ENCODE peak calls at places on chromosome 9, in six cellular contexts. N, J, V, I, M and E are unnamed samples.

GRCh38 chr9:15370496-15371464 is 51.9 kb upstream of the SNAPC3 start:
- DNase-seq in N (peak; percentile 2), J (no peak), V (no peak), I (no peak), M (peak; percentile 40), E (no peak)

GRCh38 chr9:121271368-121272351 is 3.7 kb downstream of the GSN start:
- DNase-seq in N (peak; percentile 84), J (no peak), V (no peak), I (peak; percentile 73), M (peak; percentile 68), E (no peak)

GRCh38 chr9:21060919-21061561 is 16.7 kb downstream of the IFNB1 start:
- DNase-seq in N (peak; percentile 73), J (no peak), V (no peak), I (peak; percentile 14), M (no peak), E (no peak)

GRCh38 chr9:89874351-89875321 is 269.8 kb downstream of the GADD45G start:
- DNase-seq in N (no peak), J (no peak), V (peak; percentile 57), I (no peak), M (no peak), E (no peak)

GRCh38 chr9:109063765-109064164 is 50.5 kb upstream of the CTNNAL1 start:
- DNase-seq in N (peak; percentile 23), J (peak; percentile 14), V (no peak), I (peak; percentile 22), M (peak; percentile 4), E (no peak)

GRCh38 chr9:73426226-73426625 is 274.6 kb downstream of the ANXA1 start:
- DNase-seq in N (no peak), J (no peak), V (no peak), I (no peak), M (no peak), E (no peak)

GRCh38 chr9:5621327-5621726 is 7.6 kb upstream of the RIC1 start:
- DNase-seq in N (peak; percentile 71), J (no peak), V (no peak), I (peak; percentile 84), M (peak; percentile 66), E (peak; percentile 90)

GRCh38 chr9:99515087-99515486 is 293.0 kb downstream of the SEC61B start:
- DNase-seq in N (no peak), J (no peak), V (no peak), I (no peak), M (no peak), E (no peak)

GRCh38 chr9:115220339-115221009 is 102.5 kb upstream of the TNC start:
- DNase-seq in N (peak; percentile 57), J (no peak), V (no peak), I (no peak), M (peak; percentile 23), E (no peak)

GRCh38 chr9:102101723-102102122 is 363.3 kb upstream of the GRIN3A start:
- DNase-seq in N (peak; percentile 2), J (no peak), V (no peak), I (peak; percentile 53), M (no peak), E (no peak)

GRCh38 chr9:115777610-115778009 is 376.0 kb upstream of the PAPPA start:
- DNase-seq in N (peak; percentile 9), J (no peak), V (no peak), I (no peak), M (no peak), E (no peak)

GRCh38 chr9:112554516-112554915 is 67.9 kb downstream of the KIAA1958 start:
- DNase-seq in N (peak; percentile 76), J (peak; percentile 47), V (no peak), I (peak; percentile 57), M (no peak), E (no peak)

GRCh38 chr9:84331119-84331791 is 9.3 kb downstream of the SLC28A3 start:
- DNase-seq in N (no peak), J (peak; percentile 34), V (no peak), I (no peak), M (peak; percentile 39), E (peak; percentile 20)

GRCh38 chr9:111599092-111599947 is at the start of gene PTGR1:
- DNase-seq in N (peak; percentile 90), J (peak; percentile 62), V (peak; percentile 86), I (peak; percentile 81), M (peak; percentile 94), E (peak; percentile 90)

DNA sequence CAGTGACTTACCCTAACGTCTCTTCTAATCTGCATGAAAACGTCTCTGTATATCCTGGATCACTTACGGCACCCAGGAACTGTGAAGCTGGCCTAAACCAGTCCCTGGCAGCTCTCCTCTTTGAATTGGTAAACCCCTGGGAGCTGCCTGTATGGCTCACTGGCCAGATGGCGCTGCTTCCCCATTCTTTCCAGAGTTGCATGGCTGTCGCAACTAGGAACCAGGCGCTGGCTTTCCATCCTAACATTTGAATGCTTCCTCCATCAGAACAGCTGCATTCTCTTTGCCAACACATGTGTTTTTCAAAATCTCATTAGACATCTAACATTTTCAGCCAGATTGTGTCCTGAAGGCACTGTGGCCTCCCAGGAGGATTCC is 8.0 kb upstream of the PCA3 start:
- DNase-seq in N (peak; percentile 19), J (no peak), V (peak; percentile 20), I (peak; percentile 9), M (peak; percentile 38), E (peak; percentile 48)
- TF ChIP-seq CTCF in N (peak; percentile 41), J (peak; percentile 34), V (no peak), I (peak; percentile 42), M (peak; percentile 19), E (no peak)

GRCh38 chr9:12640021-12640587 is 53.1 kb upstream of the TYRP1 start:
- DNase-seq in N (peak; percentile 67), J (peak; percentile 48), V (no peak), I (peak; percentile 34), M (peak; percentile 80), E (peak; percentile 56)
- TF ChIP-seq CTCF in N (peak; percentile 57), J (peak; percentile 51), V (peak; percentile 64), I (peak; percentile 37), M (peak; percentile 62), E (peak; percentile 77)

GRCh38 chr9:79431019-79431679 is 140.6 kb upstream of the TLE4 start:
- DNase-seq in N (no peak), J (no peak), V (no peak), I (no peak), M (peak; percentile 1), E (peak; percentile 13)
- TF ChIP-seq CTCF in N (no peak), J (no peak), V (no peak), I (no peak), M (no peak), E (no peak)

DNA sequence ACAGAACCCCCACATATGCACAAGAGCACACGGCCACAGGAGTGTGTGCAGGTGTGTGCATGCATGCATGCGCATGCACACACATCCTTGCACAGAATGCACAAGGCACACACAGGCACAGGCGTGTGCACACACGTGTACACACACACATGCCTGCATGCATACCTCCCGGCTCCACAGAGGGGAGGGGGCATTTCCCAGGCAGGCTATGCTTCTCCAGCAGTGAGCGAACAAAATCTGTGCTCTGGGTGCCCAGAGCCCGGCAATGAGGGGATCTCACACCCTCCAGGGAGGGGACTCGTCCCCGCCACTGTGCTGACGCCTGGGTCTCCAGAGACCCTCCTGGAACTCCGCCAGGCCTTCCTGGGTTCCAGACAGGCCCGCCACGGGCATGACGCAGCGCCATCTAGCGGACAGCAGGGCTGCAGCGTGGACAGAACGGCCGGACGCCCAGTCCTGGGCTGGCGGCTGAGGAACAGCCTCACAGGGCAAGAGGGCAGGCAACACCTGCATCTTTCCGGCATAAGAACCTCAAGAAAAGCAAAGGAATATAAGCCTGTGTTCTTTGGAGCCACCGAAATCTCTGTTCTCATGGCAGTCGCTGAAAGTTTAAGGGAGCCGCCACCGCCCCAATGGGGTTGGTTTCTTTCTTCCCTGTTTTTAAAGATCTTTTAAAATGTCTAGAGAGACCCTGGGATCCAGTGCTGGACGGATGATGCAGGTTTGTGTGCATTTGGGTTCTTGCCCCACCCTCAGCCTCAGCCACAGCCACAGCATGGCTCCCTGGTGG is 135.7 kb upstream of the PPP1R26 start:
- DNase-seq in N (no peak), J (no peak), V (peak; percentile 80), I (peak; percentile 26), M (peak; percentile 14), E (peak; percentile 38)
- TF ChIP-seq CTCF in N (peak; percentile 72), J (peak; percentile 76), V (peak; percentile 95), I (peak; percentile 81), M (peak; percentile 78), E (peak; percentile 72)

GRCh38 chr9:35814106-35814840 is 569 bp downstream of the HINT2 start:
- DNase-seq in N (peak; percentile 52), J (no peak), V (peak; percentile 76), I (no peak), M (peak; percentile 44), E (peak; percentile 59)
- TF ChIP-seq CTCF in N (peak; percentile 41), J (peak; percentile 51), V (peak; percentile 50), I (peak; percentile 47), M (peak; percentile 34), E (peak; percentile 6)

DNA sequence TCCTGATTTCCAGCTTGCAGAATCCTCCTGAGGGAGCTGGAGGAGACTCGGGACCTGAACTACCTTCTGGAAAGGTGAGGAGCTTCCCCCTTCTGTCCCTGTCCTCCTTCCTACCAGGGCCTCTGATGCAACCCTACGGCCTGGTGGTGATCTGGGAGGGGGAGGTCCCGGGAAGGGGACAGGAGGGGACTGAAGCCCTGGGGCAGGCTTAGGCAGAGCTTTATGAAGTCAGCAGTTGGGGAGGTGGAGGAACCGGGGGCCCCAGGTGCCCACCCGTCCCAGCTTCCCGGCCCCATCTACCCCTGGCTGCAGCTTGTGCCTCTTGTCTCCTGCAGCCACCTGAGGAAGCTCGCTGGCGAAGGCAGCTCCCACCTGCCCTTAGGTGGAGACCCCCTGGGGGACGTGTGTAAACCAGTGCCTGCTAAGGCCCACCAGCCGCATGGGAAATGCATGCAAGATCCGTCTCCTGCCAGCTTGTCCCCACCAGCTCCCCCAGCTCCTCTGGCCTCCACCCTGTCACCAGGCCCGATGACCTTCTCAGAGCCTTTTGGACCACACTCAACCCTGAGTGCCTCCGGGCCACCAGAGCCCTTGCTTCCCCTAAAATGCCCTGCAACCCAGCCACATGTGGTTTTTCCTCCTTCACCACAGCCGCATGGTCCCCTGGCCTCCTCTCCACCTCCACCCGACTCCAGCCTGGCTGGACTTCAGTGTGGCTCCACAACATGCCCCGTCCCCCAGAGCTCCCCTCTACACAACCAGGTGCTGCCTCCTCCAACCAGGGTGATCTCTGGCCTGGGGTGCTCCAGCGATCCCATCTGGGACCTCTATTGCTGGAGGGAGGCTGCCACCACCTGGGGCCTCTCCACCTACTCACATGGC is 2.1 kb downstream of the SPATA31E1 start:
- DNase-seq in N (no peak), J (no peak), V (no peak), I (no peak), M (no peak), E (no peak)
- TF ChIP-seq CTCF in N (no peak), J (no peak), V (no peak), I (no peak), M (no peak), E (no peak)

GRCh38 chr9:93380410-93381060 is 71.0 kb upstream of the FAM120A start:
- DNase-seq in N (no peak), J (no peak), V (no peak), I (no peak), M (no peak), E (no peak)

GRCh38 chr9:93378276-93378675 is 73.2 kb upstream of the FAM120A start:
- DNase-seq in N (no peak), J (no peak), V (no peak), I (no peak), M (peak; percentile 30), E (no peak)

GRCh38 chr9:93379051-93379450 is 72.4 kb upstream of the FAM120A start:
- DNase-seq in N (no peak), J (no peak), V (no peak), I (no peak), M (no peak), E (no peak)
- TF ChIP-seq CTCF in N (peak; percentile 15), J (peak; percentile 14), V (no peak), I (no peak), M (peak; percentile 21), E (no peak)